ENCODE peak calls at places on chromosomes 1 and 21, in seven cellular contexts. E is progenitor cell of endocrine pancreas; Z is PC-9; U is AML-193; H is T-helper 17 cell; V is NB4; B is naive thymus-derived CD4-positive, alpha-beta T cell. P is an unnamed sample.

GRCh38 chr1:160971618-160972056 is 17.0 kb upstream of the ITLN2 start:
- DNase-seq in E (no peak), Z (no peak), U (no peak), H (no peak), V (peak; percentile 34), B (no peak), P (no peak)

GRCh38 chr1:246776923-246777322 is 52.7 kb downstream of the SCCPDH start:
- DNase-seq in E (no peak), Z (no peak), U (no peak), H (no peak), V (no peak), B (no peak), P (no peak)

GRCh38 chr1:20308569-20308968 is 17.9 kb downstream of the VWA5B1 start:
- DNase-seq in E (no peak), Z (no peak), U (no peak), H (no peak), V (no peak), B (no peak), P (no peak)

GRCh38 chr1:84401156-84401555 is 2.9 kb downstream of the DNASE2B start:
- DNase-seq in E (no peak), Z (no peak), U (no peak), H (no peak), V (no peak), B (no peak), P (no peak)

GRCh38 chr1:212752934-212753497 is 38.6 kb downstream of the NSL1 start:
- DNase-seq in E (no peak), Z (no peak), U (no peak), H (no peak), V (no peak), B (no peak), P (no peak)

GRCh38 chr1:18264450-18265000 is 156.9 kb downstream of the IGSF21 start:
- DNase-seq in E (no peak), Z (no peak), U (no peak), H (no peak), V (no peak), B (no peak), P (no peak)

GRCh38 chr1:173995475-173995874 is 26.7 kb downstream of the RC3H1 start:
- DNase-seq in E (no peak), Z (no peak), U (no peak), H (no peak), V (no peak), B (no peak), P (no peak)

GRCh38 chr21:37085726-37086125 is 12.7 kb downstream of the TTC3 start:
- DNase-seq in E (no peak), Z (no peak), U (no peak), H (no peak), V (no peak), B (no peak), P (no peak)

GRCh38 chr1:94805912-94806311 is 14.2 kb upstream of the SLC44A3 start:
- DNase-seq in E (peak; percentile 56), Z (peak; percentile 53), U (peak; percentile 24), H (peak; percentile 16), V (peak; percentile 76), B (peak; percentile 41), P (peak; percentile 49)

P was measured in hippocampal formation.